ENCODE peak calls at places on chromosome 1, in six cellular contexts. I, D, K, U, F and C are unnamed samples.

GRCh38 chr1:237383825-237384612 is 342.0 kb downstream of the RYR2 start:
- DNase-seq in I (no peak), D (no peak), F (no peak), K (peak; percentile 43), U (peak; percentile 2), C (peak; percentile 67)

GRCh38 chr1:6460349-6461236 is 5.4 kb downstream of the TNFRSF25 start:
- DNase-seq in F (no peak), D (peak; percentile 67), K (no peak), I (no peak), U (no peak), C (no peak)

GRCh38 chr1:76142771-76143540 is 68.4 kb downstream of the ST6GALNAC3 start:
- DNase-seq in K (peak; percentile 43), F (no peak), U (no peak), D (peak; percentile 39), I (no peak), C (peak; percentile 17)

GRCh38 chr1:53439337-53440207 is 19.6 kb upstream of the DMRTB1 start:
- DNase-seq in K (no peak), F (no peak), U (no peak), I (no peak), D (no peak), C (no peak)

GRCh38 chr1:228977741-228978140 is 242.5 kb downstream of the RHOU start:
- DNase-seq in D (no peak), I (no peak), K (no peak), F (no peak), U (no peak), C (no peak)

GRCh38 chr1:942864-943533 is 16.1 kb downstream of the NOC2L start:
- DNase-seq in F (no peak), D (no peak), K (peak; percentile 46), I (no peak), U (no peak), C (no peak)

GRCh38 chr1:25232866-25233784 is 823 bp upstream of the SYF2 start:
- DNase-seq in I (peak; percentile 82), K (peak; percentile 90), D (peak; percentile 81), U (peak; percentile 67), F (peak; percentile 52), C (peak; percentile 98)

GRCh38 chr1:232686346-232686745 is 56.4 kb upstream of the SIPA1L2 start:
- DNase-seq in F (no peak), I (no peak), K (no peak), D (no peak), U (no peak), C (no peak)

GRCh38 chr1:121417289-121417955 is 232.6 kb downstream of the SRGAP2C start:
- DNase-seq in F (no peak), D (no peak), U (no peak), K (no peak), I (no peak), C (peak; percentile 40)

GRCh38 chr1:29601021-29601420 is 364.7 kb downstream of the PTPRU start:
- DNase-seq in K (no peak), I (no peak), F (no peak), D (no peak), U (no peak), C (no peak)

GRCh38 chr1:151975311-151976014 is 18.2 kb downstream of the S100A10 start:
- DNase-seq in D (no peak), I (no peak), U (no peak), K (no peak), F (no peak), C (no peak)

GRCh38 chr1:225428879-225429455 is 1.1 kb upstream of the LBR start:
- DNase-seq in D (no peak), F (no peak), I (no peak), U (no peak), K (no peak), C (no peak)

GRCh38 chr1:116945996-116946395 is 36.3 kb downstream of the PTGFRN start:
- DNase-seq in F (no peak), U (no peak), I (no peak), D (no peak), K (no peak), C (no peak)